ENCODE peak calls at places on chromosomes 11 and 22, in four cellular contexts. One of them, this sample, is unnamed. For H3K9me3 and H3K4me1, the result is how much of the 10 kb centered on the place peaks cover.

GRCh38 chr11:17594686-17595192 is 47.7 kb downstream of the OTOG start:
- DNase-seq in H9: peak
- DNase-seq in HepG2: no peak
- DNase-seq in A549: no peak
- DNase-seq in this sample: no peak

GRCh38 chr11:129943036-129943435 is 47.7 kb upstream of the NFRKB start:
- DNase-seq in H9: no peak
- DNase-seq in HepG2: peak
- DNase-seq in A549: no peak
- DNase-seq in this sample: no peak

GRCh38 chr11:68584097-68584496 is 100.2 kb upstream of the GAL start:
- DNase-seq in H9: peak
- DNase-seq in HepG2: peak
- DNase-seq in A549: peak
- DNase-seq in this sample: no peak

GRCh38 chr11:46461461-46461927 is 69.9 kb upstream of the CHRM4 start:
- DNase-seq in H9: no peak
- DNase-seq in HepG2: peak
- DNase-seq in A549: no peak
- DNase-seq in this sample: no peak

GRCh38 chr11:13149991-13150390 is 127.6 kb upstream of the BMAL1 start:
- DNase-seq in H9: no peak
- DNase-seq in HepG2: no peak
- DNase-seq in A549: no peak
- DNase-seq in this sample: no peak

GRCh38 chr11:20226936-20227335 is 66.7 kb upstream of the DBX1 start:
- DNase-seq in H9: no peak
- DNase-seq in HepG2: no peak
- DNase-seq in A549: no peak
- DNase-seq in this sample: no peak

GRCh38 chr11:117179048-117179999 is 781 bp downstream of the SIDT2 start:
- DNase-seq in H9: peak
- DNase-seq in HepG2: no peak
- DNase-seq in A549: peak
- DNase-seq in this sample: no peak

GRCh38 chr11:79461144-79461543 is 20.3 kb upstream of the TENM4 start:
- DNase-seq in H9: no peak
- DNase-seq in HepG2: peak
- DNase-seq in A549: no peak
- DNase-seq in this sample: no peak

GRCh38 chr11:42462558-42463310 is 849.1 kb upstream of the API5 start:
- DNase-seq in H9: no peak
- DNase-seq in HepG2: no peak
- DNase-seq in A549: no peak
- DNase-seq in this sample: no peak

GRCh38 chr11:126739499-126740145 is 260.9 kb downstream of the KIRREL3 start:
- DNase-seq in H9: no peak
- DNase-seq in HepG2: no peak
- DNase-seq in A549: no peak
- DNase-seq in this sample: no peak

GRCh38 chr11:85889676-85890579 is 34.7 kb downstream of the CCDC83 start:
- DNase-seq in H9: no peak
- DNase-seq in HepG2: peak
- DNase-seq in A549: peak
- DNase-seq in this sample: no peak

GRCh38 chr22:44032126-44032730 is 8.1 kb downstream of the PARVB start:
- DNase-seq in H9: no peak
- DNase-seq in HepG2: no peak
- DNase-seq in A549: no peak
- DNase-seq in this sample: no peak

GRCh38 chr11:79894111-79894510 is 453.3 kb upstream of the TENM4 start:
- DNase-seq in H9: no peak
- DNase-seq in HepG2: no peak
- DNase-seq in A549: no peak
- DNase-seq in this sample: no peak

GRCh38 chr11:72631806-72632731 is 42.2 kb downstream of the PDE2A start:
- DNase-seq in H9: no peak
- DNase-seq in HepG2: no peak
- DNase-seq in A549: no peak
- DNase-seq in this sample: no peak

GRCh38 chr11:75190652-75191329 is 39.9 kb downstream of the SLCO2B1 start:
- DNase-seq in H9: no peak
- DNase-seq in HepG2: no peak
- DNase-seq in A549: no peak
- DNase-seq in this sample: no peak

GRCh38 chr11:108122166-108122628 is 830 bp downstream of the ACAT1 start:
- DNase-seq in H9: no peak
- DNase-seq in HepG2: no peak
- DNase-seq in A549: no peak
- DNase-seq in this sample: no peak

GRCh38 chr22:43136255-43136654 is 6.9 kb downstream of the MCAT start:
- DNase-seq in H9: peak
- DNase-seq in HepG2: peak
- DNase-seq in A549: peak
- DNase-seq in this sample: no peak

DNA sequence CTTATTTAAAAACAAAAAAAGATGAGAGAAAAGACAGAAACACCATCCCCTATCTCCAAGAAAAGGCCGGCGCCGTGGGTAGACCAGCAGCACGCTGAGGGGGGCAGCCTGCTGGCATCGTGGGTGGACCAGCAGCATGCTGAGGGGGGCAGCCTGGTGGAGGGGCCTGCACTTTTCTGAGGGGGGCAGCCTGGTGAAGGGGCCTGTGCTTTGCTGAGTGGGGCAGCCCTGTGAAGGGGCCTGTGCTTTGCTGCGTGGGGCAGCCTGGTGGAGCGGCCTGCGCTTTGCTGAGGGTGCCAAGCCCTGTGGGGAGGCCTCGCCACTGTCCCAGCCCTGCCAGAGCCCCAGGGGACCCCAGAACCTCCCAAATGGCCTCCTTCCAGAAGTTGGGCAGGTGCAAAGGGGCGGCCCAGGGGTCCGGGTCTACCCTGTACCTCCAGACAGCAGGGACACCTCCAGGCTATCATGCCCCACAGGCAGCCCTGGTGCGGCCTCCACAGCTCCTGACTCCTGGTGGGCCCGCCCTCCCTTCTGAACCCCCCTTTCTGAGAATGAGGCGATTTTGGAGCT is 1185.7 kb downstream of the BRD1 start:
- DNase-seq in H9: no peak
- DNase-seq in HepG2: no peak
- DNase-seq in A549: no peak
- DNase-seq in this sample: no peak
- H3K9me3 ChIP-seq in H9: under half
- H3K9me3 ChIP-seq in HepG2: under half
- H3K9me3 ChIP-seq in A549: under half
- H3K9me3 ChIP-seq in this sample: under half

GRCh38 chr11:57429946-57430345 is 3.0 kb upstream of the SLC43A3 start:
- DNase-seq in H9: no peak
- DNase-seq in HepG2: no peak
- DNase-seq in A549: no peak
- DNase-seq in this sample: no peak
- H3K4me1 ChIP-seq in H9: under half
- H3K4me1 ChIP-seq in HepG2: half or more
- H3K4me1 ChIP-seq in A549: under half
- H3K4me1 ChIP-seq in this sample: under half

GRCh38 chr22:47167056-47167455 is 404.6 kb downstream of the TBC1D22A start:
- DNase-seq in H9: peak
- DNase-seq in HepG2: no peak
- DNase-seq in A549: no peak
- DNase-seq in this sample: no peak
- H3K27ac ChIP-seq in H9: no peak
- H3K27ac ChIP-seq in HepG2: no peak
- H3K27ac ChIP-seq in A549: no peak
- H3K27ac ChIP-seq in this sample: no peak

GRCh38 chr22:20650294-20651207 is 123.4 kb upstream of the SERPIND1 start:
- DNase-seq in H9: peak
- DNase-seq in HepG2: no peak
- DNase-seq in A549: no peak
- DNase-seq in this sample: no peak
- H3K9me3 ChIP-seq in H9: under half
- H3K9me3 ChIP-seq in HepG2: under half
- H3K9me3 ChIP-seq in A549: under half
- H3K9me3 ChIP-seq in this sample: under half

DNA sequence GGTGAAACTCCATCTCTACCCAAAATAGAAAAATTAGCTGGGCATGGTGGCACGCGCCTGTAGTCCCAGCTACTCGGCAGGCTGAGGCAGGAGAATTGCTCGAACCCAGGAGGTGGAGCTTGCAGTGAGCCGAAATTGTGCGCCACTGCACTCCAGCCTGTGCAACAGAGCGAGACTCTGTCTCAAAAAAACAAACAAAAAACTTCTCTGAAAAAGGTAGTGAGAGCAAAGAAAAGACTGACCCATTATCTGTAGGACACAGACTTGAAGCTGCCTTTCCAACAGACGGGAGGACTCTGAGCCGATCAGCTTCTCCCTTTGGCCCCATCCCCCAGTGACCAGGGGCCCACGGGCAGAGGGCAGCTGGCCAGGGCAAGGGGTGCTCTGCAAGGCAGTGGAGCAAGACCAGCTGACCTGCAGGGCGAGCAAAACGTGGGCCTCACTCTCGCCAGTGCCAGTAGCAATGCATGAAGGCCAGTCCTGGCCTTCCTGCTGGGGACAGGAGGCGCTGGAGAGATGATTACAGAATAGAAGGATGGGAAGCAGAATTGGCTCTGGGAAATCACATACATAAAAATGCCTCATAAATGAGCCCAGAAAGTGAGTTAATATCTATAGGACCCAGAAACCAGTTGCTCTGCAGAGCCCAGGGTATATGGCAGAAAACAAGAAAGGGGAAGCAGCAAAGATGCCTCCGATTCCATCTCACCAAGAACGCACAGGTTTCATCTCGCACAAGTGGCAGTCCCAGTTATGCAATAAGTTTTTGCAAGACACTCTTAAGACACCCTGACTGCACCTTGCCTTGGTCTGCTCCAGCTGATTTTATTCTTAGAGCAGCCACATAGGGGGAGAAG is 2.8 kb downstream of the EHD1 start:
- DNase-seq in H9: no peak
- DNase-seq in HepG2: no peak
- DNase-seq in A549: no peak
- DNase-seq in this sample: no peak
- H3K4me1 ChIP-seq in H9: under half
- H3K4me1 ChIP-seq in HepG2: half or more
- H3K4me1 ChIP-seq in A549: half or more
- H3K4me1 ChIP-seq in this sample: under half

GRCh38 chr22:38925571-38926041 is 31.8 kb upstream of the APOBEC3A start:
- DNase-seq in H9: no peak
- DNase-seq in HepG2: no peak
- DNase-seq in A549: no peak
- DNase-seq in this sample: no peak
- H3K27ac ChIP-seq in H9: no peak
- H3K27ac ChIP-seq in HepG2: no peak
- H3K27ac ChIP-seq in A549: peak
- H3K27ac ChIP-seq in this sample: no peak

This sample was measured in prostate gland.